ENCODE peak calls at places on chromosome X, in nine cellular contexts. One of them, this sample, is unnamed.
A peak's percentile ranks its signal among the peaks of the same experiment; 100 is the strongest.

GRCh38 chrX:147912093-147912801 is 528 bp downstream of the FMR1 start:
- DNase-seq in aorta: peak; percentile 79
- DNase-seq in H9: no peak
- DNase-seq in fibroblast of lung: peak; percentile 41
- DNase-seq in GM23248: peak; percentile 67
- DNase-seq in lower lobe of right lung: peak; percentile 39
- DNase-seq in WERI-Rb-1: peak; percentile 15
- DNase-seq in effector memory CD4-positive, alpha-beta T cell: peak; percentile 5
- DNase-seq in upper lobe of left lung: peak; percentile 83
- DNase-seq in this sample: no peak

GRCh38 chrX:13430136-13430827 is 110.4 kb upstream of the ATXN3L start:
- DNase-seq in aorta: no peak
- DNase-seq in H9: no peak
- DNase-seq in fibroblast of lung: no peak
- DNase-seq in GM23248: peak; percentile 58
- DNase-seq in lower lobe of right lung: no peak
- DNase-seq in WERI-Rb-1: no peak
- DNase-seq in effector memory CD4-positive, alpha-beta T cell: no peak
- DNase-seq in upper lobe of left lung: no peak
- DNase-seq in this sample: no peak

GRCh38 chrX:68807818-68808217 is 21.0 kb upstream of the EFNB1 start:
- DNase-seq in aorta: no peak
- DNase-seq in H9: no peak
- DNase-seq in fibroblast of lung: no peak
- DNase-seq in GM23248: peak; percentile 47
- DNase-seq in lower lobe of right lung: no peak
- DNase-seq in WERI-Rb-1: no peak
- DNase-seq in effector memory CD4-positive, alpha-beta T cell: no peak
- DNase-seq in upper lobe of left lung: no peak
- DNase-seq in this sample: no peak

GRCh38 chrX:154378059-154378798 is 866 bp upstream of the EMD start:
- DNase-seq in aorta: peak; percentile 90
- DNase-seq in H9: peak; percentile 46
- DNase-seq in fibroblast of lung: peak; percentile 49
- DNase-seq in GM23248: peak; percentile 68
- DNase-seq in lower lobe of right lung: peak; percentile 75
- DNase-seq in WERI-Rb-1: no peak
- DNase-seq in effector memory CD4-positive, alpha-beta T cell: no peak
- DNase-seq in upper lobe of left lung: no peak
- DNase-seq in this sample: no peak

GRCh38 chrX:151458824-151459223 is 61.8 kb downstream of the VMA21 start:
- DNase-seq in aorta: no peak
- DNase-seq in H9: no peak
- DNase-seq in fibroblast of lung: no peak
- DNase-seq in GM23248: peak; percentile 0
- DNase-seq in lower lobe of right lung: no peak
- DNase-seq in WERI-Rb-1: no peak
- DNase-seq in effector memory CD4-positive, alpha-beta T cell: no peak
- DNase-seq in upper lobe of left lung: no peak
- DNase-seq in this sample: no peak

GRCh38 chrX:28997716-28998115 is 410.5 kb downstream of the IL1RAPL1 start:
- DNase-seq in aorta: no peak
- DNase-seq in H9: no peak
- DNase-seq in fibroblast of lung: peak; percentile 84
- DNase-seq in GM23248: no peak
- DNase-seq in lower lobe of right lung: no peak
- DNase-seq in WERI-Rb-1: no peak
- DNase-seq in effector memory CD4-positive, alpha-beta T cell: no peak
- DNase-seq in upper lobe of left lung: no peak
- DNase-seq in this sample: no peak

GRCh38 chrX:41377624-41378023 is 43.7 kb downstream of the DDX3X start:
- DNase-seq in aorta: no peak
- DNase-seq in H9: no peak
- DNase-seq in fibroblast of lung: no peak
- DNase-seq in GM23248: peak; percentile 13
- DNase-seq in lower lobe of right lung: no peak
- DNase-seq in WERI-Rb-1: no peak
- DNase-seq in effector memory CD4-positive, alpha-beta T cell: no peak
- DNase-seq in upper lobe of left lung: no peak
- DNase-seq in this sample: no peak

GRCh38 chrX:124194209-124194608 is 138.3 kb upstream of the TEX13D start:
- DNase-seq in aorta: no peak
- DNase-seq in H9: no peak
- DNase-seq in fibroblast of lung: peak; percentile 11
- DNase-seq in GM23248: no peak
- DNase-seq in lower lobe of right lung: no peak
- DNase-seq in WERI-Rb-1: no peak
- DNase-seq in effector memory CD4-positive, alpha-beta T cell: no peak
- DNase-seq in upper lobe of left lung: no peak
- DNase-seq in this sample: no peak

GRCh38 chrX:13029341-13029740 is 15.1 kb downstream of the FAM9C start:
- DNase-seq in aorta: no peak
- DNase-seq in H9: peak; percentile 53
- DNase-seq in fibroblast of lung: peak; percentile 44
- DNase-seq in GM23248: peak; percentile 48
- DNase-seq in lower lobe of right lung: no peak
- DNase-seq in WERI-Rb-1: no peak
- DNase-seq in effector memory CD4-positive, alpha-beta T cell: no peak
- DNase-seq in upper lobe of left lung: no peak
- DNase-seq in this sample: no peak

GRCh38 chrX:153981771-153982533 is 9.4 kb downstream of the TMEM187 start:
- DNase-seq in aorta: peak; percentile 76
- DNase-seq in H9: no peak
- DNase-seq in fibroblast of lung: no peak
- DNase-seq in GM23248: no peak
- DNase-seq in lower lobe of right lung: peak; percentile 73
- DNase-seq in WERI-Rb-1: no peak
- DNase-seq in effector memory CD4-positive, alpha-beta T cell: peak; percentile 54
- DNase-seq in upper lobe of left lung: peak; percentile 70
- DNase-seq in this sample: no peak

GRCh38 chrX:153564047-153564606 is 34.8 kb downstream of the CCNQ start:
- DNase-seq in aorta: no peak
- DNase-seq in H9: no peak
- DNase-seq in fibroblast of lung: peak; percentile 1
- DNase-seq in GM23248: no peak
- DNase-seq in lower lobe of right lung: no peak
- DNase-seq in WERI-Rb-1: no peak
- DNase-seq in effector memory CD4-positive, alpha-beta T cell: no peak
- DNase-seq in upper lobe of left lung: peak; percentile 28
- DNase-seq in this sample: no peak

GRCh38 chrX:49725401-49725800 is 29.6 kb upstream of the PAGE1 start:
- DNase-seq in aorta: no peak
- DNase-seq in H9: no peak
- DNase-seq in fibroblast of lung: no peak
- DNase-seq in GM23248: no peak
- DNase-seq in lower lobe of right lung: no peak
- DNase-seq in WERI-Rb-1: no peak
- DNase-seq in effector memory CD4-positive, alpha-beta T cell: no peak
- DNase-seq in upper lobe of left lung: no peak
- DNase-seq in this sample: no peak

GRCh38 chrX:13703589-13703988 is 14.7 kb downstream of the RAB9A start:
- DNase-seq in aorta: no peak
- DNase-seq in H9: no peak
- DNase-seq in fibroblast of lung: no peak
- DNase-seq in GM23248: no peak
- DNase-seq in lower lobe of right lung: no peak
- DNase-seq in WERI-Rb-1: no peak
- DNase-seq in effector memory CD4-positive, alpha-beta T cell: no peak
- DNase-seq in upper lobe of left lung: no peak
- DNase-seq in this sample: no peak

GRCh38 chrX:856901-857300 is 226.3 kb downstream of the SHOX start:
- DNase-seq in aorta: no peak
- DNase-seq in H9: no peak
- DNase-seq in fibroblast of lung: no peak
- DNase-seq in GM23248: no peak
- DNase-seq in lower lobe of right lung: no peak
- DNase-seq in WERI-Rb-1: no peak
- DNase-seq in effector memory CD4-positive, alpha-beta T cell: no peak
- DNase-seq in upper lobe of left lung: no peak
- DNase-seq in this sample: no peak

GRCh38 chrX:153059191-153060094 is 3.2 kb downstream of the PNMA3 start:
- DNase-seq in aorta: no peak
- DNase-seq in H9: no peak
- DNase-seq in fibroblast of lung: no peak
- DNase-seq in GM23248: no peak
- DNase-seq in lower lobe of right lung: no peak
- DNase-seq in WERI-Rb-1: no peak
- DNase-seq in effector memory CD4-positive, alpha-beta T cell: no peak
- DNase-seq in upper lobe of left lung: peak; percentile 44
- DNase-seq in this sample: no peak

GRCh38 chrX:52933213-52933612 is 25.1 kb downstream of the FAM156A start:
- DNase-seq in aorta: no peak
- DNase-seq in H9: no peak
- DNase-seq in fibroblast of lung: no peak
- DNase-seq in GM23248: no peak
- DNase-seq in lower lobe of right lung: no peak
- DNase-seq in WERI-Rb-1: no peak
- DNase-seq in effector memory CD4-positive, alpha-beta T cell: no peak
- DNase-seq in upper lobe of left lung: no peak
- DNase-seq in this sample: no peak

GRCh38 chrX:102950908-102951866 is 14.1 kb downstream of the RAB40AL start:
- DNase-seq in aorta: peak; percentile 63
- DNase-seq in H9: peak; percentile 74
- DNase-seq in fibroblast of lung: peak; percentile 51
- DNase-seq in GM23248: peak; percentile 38
- DNase-seq in lower lobe of right lung: no peak
- DNase-seq in WERI-Rb-1: peak; percentile 64
- DNase-seq in effector memory CD4-positive, alpha-beta T cell: peak; percentile 29
- DNase-seq in upper lobe of left lung: no peak
- DNase-seq in this sample: no peak

GRCh38 chrX:41118156-41118555 is 32.9 kb downstream of the USP9X start:
- DNase-seq in aorta: no peak
- DNase-seq in H9: no peak
- DNase-seq in fibroblast of lung: no peak
- DNase-seq in GM23248: no peak
- DNase-seq in lower lobe of right lung: no peak
- DNase-seq in WERI-Rb-1: no peak
- DNase-seq in effector memory CD4-positive, alpha-beta T cell: no peak
- DNase-seq in upper lobe of left lung: no peak
- DNase-seq in this sample: no peak

GRCh38 chrX:1537031-1537715 is at the start of gene P2RY8:
- DNase-seq in aorta: no peak
- DNase-seq in H9: no peak
- DNase-seq in fibroblast of lung: no peak
- DNase-seq in GM23248: peak; percentile 40
- DNase-seq in lower lobe of right lung: peak; percentile 72
- DNase-seq in WERI-Rb-1: no peak
- DNase-seq in effector memory CD4-positive, alpha-beta T cell: peak; percentile 52
- DNase-seq in upper lobe of left lung: peak; percentile 87
- DNase-seq in this sample: no peak

GRCh38 chrX:48514126-48514806 is 5.5 kb downstream of the PORCN start:
- DNase-seq in aorta: peak; percentile 67
- DNase-seq in H9: no peak
- DNase-seq in fibroblast of lung: no peak
- DNase-seq in GM23248: no peak
- DNase-seq in lower lobe of right lung: no peak
- DNase-seq in WERI-Rb-1: no peak
- DNase-seq in effector memory CD4-positive, alpha-beta T cell: no peak
- DNase-seq in upper lobe of left lung: no peak
- DNase-seq in this sample: no peak
- H3K27ac ChIP-seq in aorta: no peak overlapping the region
- H3K27ac ChIP-seq in H9: no peak overlapping the region
- H3K27ac ChIP-seq in fibroblast of lung: no peak overlapping the region
- H3K27ac ChIP-seq in GM23248: no peak overlapping the region
- H3K27ac ChIP-seq in lower lobe of right lung: no peak overlapping the region
- H3K27ac ChIP-seq in WERI-Rb-1: no peak overlapping the region
- H3K27ac ChIP-seq in effector memory CD4-positive, alpha-beta T cell: no peak overlapping the region
- H3K27ac ChIP-seq in upper lobe of left lung: no peak overlapping the region
- H3K27ac ChIP-seq in this sample: peak overlapping the region; percentile 38

GRCh38 chrX:118228456-118228855 is 111.8 kb upstream of the KLHL13 start:
- DNase-seq in aorta: no peak
- DNase-seq in H9: no peak
- DNase-seq in fibroblast of lung: no peak
- DNase-seq in GM23248: no peak
- DNase-seq in lower lobe of right lung: no peak
- DNase-seq in WERI-Rb-1: no peak
- DNase-seq in effector memory CD4-positive, alpha-beta T cell: no peak
- DNase-seq in upper lobe of left lung: no peak
- DNase-seq in this sample: no peak
- H3K27ac ChIP-seq in aorta: no peak overlapping the region
- H3K27ac ChIP-seq in H9: no peak overlapping the region
- H3K27ac ChIP-seq in fibroblast of lung: no peak overlapping the region
- H3K27ac ChIP-seq in GM23248: no peak overlapping the region
- H3K27ac ChIP-seq in lower lobe of right lung: no peak overlapping the region
- H3K27ac ChIP-seq in WERI-Rb-1: no peak overlapping the region
- H3K27ac ChIP-seq in effector memory CD4-positive, alpha-beta T cell: no peak overlapping the region
- H3K27ac ChIP-seq in upper lobe of left lung: no peak overlapping the region
- H3K27ac ChIP-seq in this sample: no peak overlapping the region

DNA sequence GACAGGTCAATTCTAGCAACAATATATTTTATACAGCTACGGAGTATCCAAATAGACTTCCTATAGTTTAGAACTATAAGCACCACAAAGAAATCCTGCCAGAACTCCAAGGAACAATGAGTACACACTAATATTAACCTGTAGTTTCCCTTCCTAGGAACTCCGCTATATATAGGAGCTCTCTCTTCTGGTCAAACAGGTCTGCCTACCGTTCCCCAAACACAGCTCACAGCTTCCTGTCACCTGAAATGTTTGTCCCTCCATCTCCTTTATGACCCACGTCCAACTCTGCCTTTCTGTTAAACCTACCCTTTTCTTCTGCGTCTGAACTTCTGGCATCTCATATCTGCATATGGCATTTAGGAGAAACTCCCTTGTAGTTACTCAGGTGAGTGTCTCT is 10.5 kb upstream of the GJB1 start:
- DNase-seq in aorta: no peak
- DNase-seq in H9: no peak
- DNase-seq in fibroblast of lung: no peak
- DNase-seq in GM23248: no peak
- DNase-seq in lower lobe of right lung: no peak
- DNase-seq in WERI-Rb-1: no peak
- DNase-seq in effector memory CD4-positive, alpha-beta T cell: no peak
- DNase-seq in upper lobe of left lung: no peak
- DNase-seq in this sample: no peak
- H3K27ac ChIP-seq in aorta: no peak overlapping the region
- H3K27ac ChIP-seq in H9: no peak overlapping the region
- H3K27ac ChIP-seq in fibroblast of lung: no peak overlapping the region
- H3K27ac ChIP-seq in GM23248: no peak overlapping the region
- H3K27ac ChIP-seq in lower lobe of right lung: no peak overlapping the region
- H3K27ac ChIP-seq in WERI-Rb-1: no peak overlapping the region
- H3K27ac ChIP-seq in effector memory CD4-positive, alpha-beta T cell: no peak overlapping the region
- H3K27ac ChIP-seq in upper lobe of left lung: no peak overlapping the region
- H3K27ac ChIP-seq in this sample: no peak overlapping the region

GRCh38 chrX:55109304-55109703 is 20.5 kb downstream of the PAGE2 start:
- DNase-seq in aorta: no peak
- DNase-seq in H9: no peak
- DNase-seq in fibroblast of lung: no peak
- DNase-seq in GM23248: no peak
- DNase-seq in lower lobe of right lung: no peak
- DNase-seq in WERI-Rb-1: no peak
- DNase-seq in effector memory CD4-positive, alpha-beta T cell: no peak
- DNase-seq in upper lobe of left lung: no peak
- DNase-seq in this sample: no peak

GRCh38 chrX:55107911-55108310 is 19.1 kb downstream of the PAGE2 start:
- DNase-seq in aorta: no peak
- DNase-seq in H9: no peak
- DNase-seq in fibroblast of lung: no peak
- DNase-seq in GM23248: no peak
- DNase-seq in lower lobe of right lung: no peak
- DNase-seq in WERI-Rb-1: no peak
- DNase-seq in effector memory CD4-positive, alpha-beta T cell: no peak
- DNase-seq in upper lobe of left lung: no peak
- DNase-seq in this sample: peak; percentile 24

GRCh38 chrX:55107262-55107661 is 18.4 kb downstream of the PAGE2 start:
- DNase-seq in aorta: no peak
- DNase-seq in H9: no peak
- DNase-seq in fibroblast of lung: no peak
- DNase-seq in GM23248: no peak
- DNase-seq in lower lobe of right lung: no peak
- DNase-seq in WERI-Rb-1: no peak
- DNase-seq in effector memory CD4-positive, alpha-beta T cell: no peak
- DNase-seq in upper lobe of left lung: no peak
- DNase-seq in this sample: no peak

GRCh38 chrX:55111578-55112254 is 22.9 kb downstream of the PAGE2 start:
- DNase-seq in aorta: no peak
- DNase-seq in H9: no peak
- DNase-seq in fibroblast of lung: no peak
- DNase-seq in GM23248: no peak
- DNase-seq in lower lobe of right lung: no peak
- DNase-seq in WERI-Rb-1: no peak
- DNase-seq in effector memory CD4-positive, alpha-beta T cell: no peak
- DNase-seq in upper lobe of left lung: no peak
- DNase-seq in this sample: no peak
- H3K27ac ChIP-seq in aorta: no peak overlapping the region
- H3K27ac ChIP-seq in H9: no peak overlapping the region
- H3K27ac ChIP-seq in fibroblast of lung: no peak overlapping the region
- H3K27ac ChIP-seq in GM23248: no peak overlapping the region
- H3K27ac ChIP-seq in lower lobe of right lung: no peak overlapping the region
- H3K27ac ChIP-seq in WERI-Rb-1: no peak overlapping the region
- H3K27ac ChIP-seq in effector memory CD4-positive, alpha-beta T cell: no peak overlapping the region
- H3K27ac ChIP-seq in upper lobe of left lung: no peak overlapping the region
- H3K27ac ChIP-seq in this sample: no peak overlapping the region

This sample was measured in epithelial cell of prostate.